ENCODE peak calls at places on chromosomes 3 and 15, in four cellular contexts. K is MM.1S, T is heart right ventricle, Y is cardiac muscle cell. J is an unnamed sample. For H3K4me1, the result is how much of the 10 kb centered on the place peaks cover.

GRCh38 chr15:42036112-42036905 is 15.5 kb upstream of the PLA2G4E start:
- DNase-seq in T (no peak), K (no peak), Y (no peak), J (no peak)

GRCh38 chr3:53180305-53181023 is 19.5 kb downstream of the PRKCD start:
- DNase-seq in K (no peak), Y (no peak), T (no peak), J (no peak)

GRCh38 chr3:21533047-21533446 is 218.0 kb downstream of the ZNF385D start:
- DNase-seq in T (no peak), K (no peak), Y (no peak), J (no peak)

GRCh38 chr3:70885636-70886035 is 573.2 kb upstream of the MDFIC2 start:
- DNase-seq in T (no peak), Y (no peak), K (no peak), J (no peak)

GRCh38 chr3:9715764-9716437 is 12.3 kb downstream of the CPNE9 start:
- DNase-seq in Y (peak), T (peak), K (no peak), J (peak)

GRCh38 chr3:38491215-38491614 is 4.9 kb upstream of the EXOG start:
- DNase-seq in Y (no peak), T (no peak), K (no peak), J (no peak)

GRCh38 chr15:55290361-55291057 is 896 bp upstream of the RAB27A start:
- DNase-seq in T (peak), K (peak), Y (peak), J (peak)

GRCh38 chr3:182729903-182730674 is 63.2 kb upstream of the ATP11B start:
- DNase-seq in K (peak), T (no peak), Y (no peak), J (no peak)

GRCh38 chr15:98548172-98548971 is 100.0 kb upstream of the IGF1R start:
- DNase-seq in Y (peak), K (no peak), T (peak), J (peak)

GRCh38 chr15:39509941-39510845 is 70.7 kb upstream of the THBS1 start:
- DNase-seq in T (peak), K (no peak), Y (no peak), J (no peak)

GRCh38 chr15:67002379-67002778 is 63.0 kb upstream of the SMAD3 start:
- DNase-seq in T (no peak), K (no peak), Y (no peak), J (no peak)

GRCh38 chr3:58666683-58667082 is at the start of gene FAM3D:
- DNase-seq in K (no peak), Y (no peak), T (no peak), J (no peak)

GRCh38 chr15:58185439-58185838 is 47.3 kb downstream of the AQP9 start:
- DNase-seq in T (no peak), K (no peak), Y (peak), J (no peak)

GRCh38 chr3:72123908-72124441 is 339.0 kb upstream of the PROK2 start:
- DNase-seq in K (no peak), Y (peak), T (peak), J (peak)

GRCh38 chr3:169558371-169558770 is 105.1 kb downstream of the MECOM start:
- DNase-seq in K (no peak), Y (no peak), T (no peak), J (no peak)

GRCh38 chr3:31165399-31165860 is 271.0 kb upstream of the GADL1 start:
- DNase-seq in K (no peak), T (no peak), Y (peak), J (no peak)

GRCh38 chr3:184073621-184074020 is 20.8 kb downstream of the HTR3C start:
- DNase-seq in T (no peak), Y (no peak), K (no peak), J (no peak)

GRCh38 chr15:93987068-93987467 is 244.3 kb upstream of the MCTP2 start:
- DNase-seq in K (peak), T (no peak), Y (no peak), J (no peak)

GRCh38 chr3:55202320-55202719 is 274.5 kb upstream of the LRTM1 start:
- DNase-seq in K (no peak), T (no peak), Y (peak), J (no peak)

GRCh38 chr3:18987070-18987469 is 161.2 kb upstream of the KCNH8 start:
- DNase-seq in T (no peak), Y (no peak), K (no peak), J (no peak)

GRCh38 chr3:51382076-51382745 is 2.9 kb upstream of the MANF start:
- DNase-seq in T (no peak), K (no peak), Y (no peak), J (no peak)

GRCh38 chr15:50055333-50056278 is 63.4 kb downstream of the ATP8B4 start:
- DNase-seq in T (no peak), Y (peak), K (no peak), J (no peak)

GRCh38 chr3:49805367-49805782 is 2.3 kb downstream of the INKA1 start:
- DNase-seq in K (no peak), Y (peak), T (peak), J (peak)

GRCh38 chr3:49804141-49805041 is 1.3 kb downstream of the INKA1 start:
- DNase-seq in T (peak), K (no peak), Y (no peak), J (no peak)

GRCh38 chr3:49807427-49808114 is 4.5 kb downstream of the INKA1 start:
- DNase-seq in K (no peak), T (no peak), Y (peak), J (no peak)

GRCh38 chr3:49805884-49806701 is 3.0 kb downstream of the INKA1 start:
- DNase-seq in T (peak), Y (peak), K (no peak), J (no peak)

GRCh38 chr3:49806838-49807237 is 3.8 kb downstream of the INKA1 start:
- DNase-seq in K (no peak), T (no peak), Y (no peak), J (no peak)
- H3K4me3 ChIP-seq in K (no peak), T (no peak), Y (no peak), J (no peak)

DNA sequence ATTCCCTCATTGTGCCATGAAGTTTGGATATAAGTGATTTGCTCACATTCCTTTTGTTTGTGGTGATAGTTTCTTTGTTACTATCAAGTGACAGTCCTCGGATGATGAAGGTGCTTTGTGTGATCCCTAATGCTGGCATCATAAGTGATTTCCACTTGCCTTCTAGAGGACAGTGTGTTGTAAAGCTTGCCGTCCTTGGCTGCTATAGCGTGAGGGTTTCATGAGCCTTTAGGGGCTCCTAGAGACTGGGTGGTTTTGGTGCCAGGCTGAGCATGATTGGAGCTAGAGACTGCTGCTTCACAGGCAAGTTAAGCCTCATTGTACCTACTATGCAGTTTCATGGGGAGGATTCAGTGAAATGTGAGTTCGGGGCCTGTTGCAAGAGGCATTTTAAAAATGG is 12.4 kb downstream of the SNRK start:
- DNase-seq in K (no peak), T (no peak), Y (no peak), J (no peak)
- H3K4me1 ChIP-seq in K (under half), T (half or more), Y (under half), J (half or more)

DNA sequence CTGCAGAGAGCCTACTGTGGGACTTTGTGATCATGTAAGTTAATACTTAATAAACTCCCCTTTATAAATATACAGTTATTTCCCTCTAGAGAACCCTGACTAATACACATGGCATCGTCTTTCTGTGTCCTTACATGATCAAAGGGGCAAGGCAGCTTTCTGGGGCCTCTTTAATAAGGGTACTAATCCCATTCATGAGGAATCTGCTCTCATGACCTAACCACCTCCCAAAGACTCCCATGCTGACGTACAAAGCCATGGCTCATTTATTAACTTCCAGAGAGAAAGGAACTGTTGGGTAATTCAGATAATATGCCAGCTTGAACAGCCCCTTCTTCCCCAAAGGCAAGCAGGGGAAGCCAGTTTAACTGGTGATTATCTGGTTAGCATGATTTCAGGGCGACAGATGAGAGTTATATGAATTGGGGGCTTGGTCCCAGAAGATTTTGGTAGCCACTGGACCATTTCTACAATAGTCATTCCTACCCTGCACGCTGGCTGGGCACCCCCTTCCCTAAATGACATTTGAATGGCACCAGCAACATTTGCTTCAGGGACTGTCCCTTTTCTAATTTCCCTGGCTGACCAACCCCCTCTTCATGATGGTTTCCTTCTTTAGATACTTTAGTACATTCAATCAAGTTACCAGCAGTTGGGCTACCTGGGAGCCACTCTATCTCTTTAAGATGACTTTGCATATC is 83.6 kb upstream of the C3orf80 start:
- DNase-seq in Y (peak), T (no peak), K (no peak), J (no peak)
- H3K4me3 ChIP-seq in Y (no peak), T (no peak), K (no peak), J (no peak)

GRCh38 chr3:152251916-152252315 is 16.8 kb upstream of the MBNL1 start:
- DNase-seq in K (no peak), T (no peak), Y (no peak), J (no peak)

GRCh38 chr3:152254031-152254430 is 14.7 kb upstream of the MBNL1 start:
- DNase-seq in Y (no peak), T (no peak), K (no peak), J (no peak)

GRCh38 chr3:152255290-152255689 is 13.4 kb upstream of the MBNL1 start:
- DNase-seq in Y (no peak), T (no peak), K (no peak), J (no peak)

GRCh38 chr3:152253514-152253913 is 15.2 kb upstream of the MBNL1 start:
- DNase-seq in Y (no peak), K (no peak), T (no peak), J (no peak)

GRCh38 chr3:152252750-152253149 is 16.0 kb upstream of the MBNL1 start:
- DNase-seq in T (no peak), Y (no peak), K (no peak), J (no peak)
- H3K4me1 ChIP-seq in T (half or more), Y (under half), K (under half), J (under half)

DNA sequence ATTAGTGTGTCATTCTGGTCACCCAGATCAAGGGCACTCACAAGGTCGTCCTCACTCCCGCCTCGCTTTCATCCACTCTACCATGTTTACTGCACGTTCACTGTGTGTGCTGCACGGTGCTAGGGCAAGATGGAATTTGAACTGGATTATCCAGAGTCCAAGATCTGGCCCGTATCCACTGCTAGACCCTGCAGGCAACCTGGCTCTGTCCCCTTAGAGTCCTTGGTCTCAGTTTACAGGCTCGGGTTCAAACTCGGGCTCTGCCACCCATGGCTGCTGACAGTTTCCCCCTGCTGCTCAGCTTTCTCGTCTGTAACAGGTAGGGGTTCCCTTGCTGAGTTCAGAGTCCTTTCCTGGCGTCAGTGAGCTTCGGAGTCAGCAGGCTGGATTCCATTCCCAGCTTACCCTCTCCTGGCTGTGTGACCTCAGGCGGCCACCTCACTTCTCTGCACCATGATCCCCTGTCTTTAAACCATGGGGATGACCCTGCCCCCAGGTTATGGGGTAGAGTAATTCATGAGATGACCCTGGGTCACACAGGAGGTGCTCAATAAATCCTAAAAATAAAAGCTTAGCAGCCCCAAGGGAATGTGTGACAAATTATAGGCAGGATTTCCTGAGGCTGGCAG is 79.6 kb upstream of the SLC6A6 start:
- DNase-seq in Y (no peak), K (no peak), T (no peak), J (no peak)
- H3K4me3 ChIP-seq in Y (no peak), K (no peak), T (no peak), J (no peak)

GRCh38 chr3:46946856-46947544 is 29.5 kb downstream of the CCDC12 start:
- DNase-seq in K (no peak), T (peak), Y (no peak), J (no peak)
- H3K4me1 ChIP-seq in K (under half), T (half or more), Y (half or more), J (half or more)

DNA sequence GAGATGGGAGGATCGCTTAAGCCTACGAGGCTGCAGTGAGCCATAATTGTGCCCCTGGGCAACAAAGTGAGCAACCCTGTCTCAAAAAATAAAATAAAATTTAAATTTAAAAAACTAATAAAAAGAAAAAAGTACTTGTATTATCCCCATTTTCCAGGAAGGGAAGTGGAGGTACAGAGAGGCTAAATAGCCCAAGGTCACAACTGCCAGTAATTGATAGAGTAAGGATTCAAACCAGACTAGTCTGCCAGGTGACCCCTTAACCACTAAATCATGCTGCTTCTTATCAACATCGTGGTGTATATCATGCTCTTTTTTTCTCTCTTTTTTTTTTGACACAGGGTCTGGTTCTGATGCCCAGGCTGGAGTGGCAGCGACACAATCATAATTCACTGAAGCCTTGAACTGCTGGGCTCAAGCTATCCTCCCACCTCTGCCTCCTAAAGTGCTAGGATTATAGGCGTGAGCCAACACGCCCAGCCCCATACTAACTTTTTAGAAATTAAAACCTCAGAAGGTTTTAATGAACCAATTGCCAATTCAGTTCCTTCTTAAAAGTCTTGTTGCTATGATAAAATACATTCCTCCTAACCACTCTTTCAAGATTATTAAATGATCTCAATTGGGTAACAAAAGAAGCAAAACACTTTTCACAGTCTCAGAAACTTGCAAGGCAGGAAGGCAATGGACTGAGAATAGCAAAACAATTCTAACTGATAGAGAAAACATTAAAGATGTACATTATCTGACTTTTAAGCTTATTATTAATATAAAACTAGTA is 30.5 kb downstream of the HERC1 start:
- DNase-seq in Y (peak), T (no peak), K (no peak), J (no peak)
- H3K4me3 ChIP-seq in Y (no peak), T (no peak), K (no peak), J (no peak)

GRCh38 chr3:150421799-150422548 is 13.9 kb downstream of the TSC22D2 start:
- DNase-seq in K (no peak), T (no peak), Y (peak), J (no peak)

GRCh38 chr3:150419076-150419868 is 11.2 kb downstream of the TSC22D2 start:
- DNase-seq in Y (no peak), K (no peak), T (no peak), J (no peak)

GRCh38 chr3:150426292-150426691 is 18.2 kb downstream of the TSC22D2 start:
- DNase-seq in Y (no peak), K (no peak), T (no peak), J (no peak)

GRCh38 chr3:150419959-150420358 is 11.9 kb downstream of the TSC22D2 start:
- DNase-seq in K (no peak), Y (no peak), T (no peak), J (no peak)

GRCh38 chr3:150421256-150421655 is 13.2 kb downstream of the TSC22D2 start:
- DNase-seq in K (no peak), T (no peak), Y (no peak), J (no peak)
- H3K4me1 ChIP-seq in K (under half), T (half or more), Y (under half), J (half or more)

GRCh38 chr15:78266229-78266628 is 1.9 kb downstream of the DNAJA4 start:
- DNase-seq in Y (no peak), K (no peak), T (no peak), J (no peak)

GRCh38 chr15:78266806-78267205 is 2.4 kb downstream of the DNAJA4 start:
- DNase-seq in K (no peak), Y (no peak), T (no peak), J (no peak)

GRCh38 chr15:78264304-78265136 is at the start of gene DNAJA4:
- DNase-seq in T (peak), K (no peak), Y (peak), J (peak)

GRCh38 chr15:78265137-78265460 is 737 bp downstream of the DNAJA4 start:
- DNase-seq in K (no peak), Y (no peak), T (no peak), J (peak)

GRCh38 chr15:78265752-78266224 is 1.4 kb downstream of the DNAJA4 start:
- DNase-seq in Y (peak), K (no peak), T (no peak), J (peak)
- H3K4me3 ChIP-seq in Y (no peak), K (no peak), T (peak), J (peak)